ENCODE peak calls at places on chromosomes 4 and X, in six cellular contexts. One of them, this sample, is unnamed.

GRCh38 chr4:148103647-148104355 is 338.4 kb downstream of the NR3C2 start:
- DNase-seq in H1: no peak
- DNase-seq in mesendoderm: peak; percentile 50
- DNase-seq in mesenchymal stem cell: no peak
- DNase-seq in neuronal stem cell: no peak
- DNase-seq in IMR-90: peak; percentile 16
- DNase-seq in this sample: no peak

GRCh38 chrX:44306336-44306735 is 37.1 kb downstream of the EFHC2 start:
- DNase-seq in neuronal stem cell: no peak
- DNase-seq in IMR-90: peak; percentile 20
- DNase-seq in mesendoderm: no peak
- DNase-seq in H1: no peak
- DNase-seq in mesenchymal stem cell: no peak
- DNase-seq in this sample: peak; percentile 21

GRCh38 chr4:8558080-8558960 is 21.9 kb upstream of the GPR78 start:
- DNase-seq in neuronal stem cell: no peak
- DNase-seq in mesenchymal stem cell: no peak
- DNase-seq in mesendoderm: no peak
- DNase-seq in IMR-90: no peak
- DNase-seq in H1: no peak
- DNase-seq in this sample: peak; percentile 84

GRCh38 chrX:133590703-133591505 is 175.6 kb upstream of the GPC4 start:
- DNase-seq in IMR-90: no peak
- DNase-seq in neuronal stem cell: no peak
- DNase-seq in mesenchymal stem cell: no peak
- DNase-seq in H1: no peak
- DNase-seq in mesendoderm: no peak
- DNase-seq in this sample: no peak

GRCh38 chr4:157291071-157291470 is 70.5 kb downstream of the GRIA2 start:
- DNase-seq in mesendoderm: peak; percentile 10
- DNase-seq in mesenchymal stem cell: no peak
- DNase-seq in IMR-90: no peak
- DNase-seq in H1: no peak
- DNase-seq in neuronal stem cell: no peak
- DNase-seq in this sample: no peak

GRCh38 chrX:2370436-2370835 is 130.3 kb downstream of the DHRSX start:
- DNase-seq in mesendoderm: peak; percentile 69
- DNase-seq in mesenchymal stem cell: no peak
- DNase-seq in neuronal stem cell: no peak
- DNase-seq in H1: no peak
- DNase-seq in IMR-90: no peak
- DNase-seq in this sample: peak; percentile 18

GRCh38 chr4:77178560-77178959 is 21.6 kb downstream of the CCNG2 start:
- DNase-seq in H1: no peak
- DNase-seq in mesendoderm: no peak
- DNase-seq in neuronal stem cell: peak; percentile 42
- DNase-seq in mesenchymal stem cell: no peak
- DNase-seq in IMR-90: no peak
- DNase-seq in this sample: no peak

GRCh38 chr4:13982008-13982407 is 354.5 kb upstream of the BOD1L1 start:
- DNase-seq in H1: no peak
- DNase-seq in mesenchymal stem cell: no peak
- DNase-seq in IMR-90: no peak
- DNase-seq in mesendoderm: no peak
- DNase-seq in neuronal stem cell: no peak
- DNase-seq in this sample: no peak

GRCh38 chrX:38055170-38055847 is 49.0 kb downstream of the SYTL5 start:
- DNase-seq in H1: no peak
- DNase-seq in neuronal stem cell: no peak
- DNase-seq in mesenchymal stem cell: no peak
- DNase-seq in mesendoderm: no peak
- DNase-seq in IMR-90: peak; percentile 31
- DNase-seq in this sample: no peak

GRCh38 chr4:81030061-81030616 is 369 bp upstream of the BMP3 start:
- DNase-seq in IMR-90: no peak
- DNase-seq in H1: peak; percentile 44
- DNase-seq in neuronal stem cell: no peak
- DNase-seq in mesendoderm: peak; percentile 70
- DNase-seq in mesenchymal stem cell: no peak
- DNase-seq in this sample: no peak

GRCh38 chrX:136028383-136028984 is 43.2 kb downstream of the SLC9A6 start:
- DNase-seq in neuronal stem cell: peak; percentile 18
- DNase-seq in mesendoderm: peak; percentile 41
- DNase-seq in mesenchymal stem cell: peak; percentile 74
- DNase-seq in IMR-90: peak; percentile 74
- DNase-seq in H1: no peak
- DNase-seq in this sample: no peak

GRCh38 chr4:121705521-121705920 is 8.7 kb upstream of the ANXA5 start:
- DNase-seq in mesendoderm: no peak
- DNase-seq in IMR-90: no peak
- DNase-seq in H1: no peak
- DNase-seq in neuronal stem cell: no peak
- DNase-seq in mesenchymal stem cell: no peak
- DNase-seq in this sample: no peak

GRCh38 chr4:104494822-104495559 is at the start of gene CXXC4:
- DNase-seq in mesendoderm: peak; percentile 97
- DNase-seq in H1: peak; percentile 70
- DNase-seq in mesenchymal stem cell: peak; percentile 89
- DNase-seq in neuronal stem cell: peak; percentile 96
- DNase-seq in IMR-90: peak; percentile 10
- DNase-seq in this sample: peak; percentile 25

GRCh38 chr4:40334591-40335507 is at the start of gene CHRNA9:
- DNase-seq in mesendoderm: peak; percentile 67
- DNase-seq in IMR-90: no peak
- DNase-seq in mesenchymal stem cell: no peak
- DNase-seq in H1: peak; percentile 67
- DNase-seq in neuronal stem cell: peak; percentile 23
- DNase-seq in this sample: no peak
- H3K18ac ChIP-seq in mesendoderm: peak within 1 kb of the TSS; percentile 34
- H3K18ac ChIP-seq in IMR-90: no peak within 1 kb of the TSS
- H3K18ac ChIP-seq in mesenchymal stem cell: no peak within 1 kb of the TSS
- H3K18ac ChIP-seq in H1: peak within 1 kb of the TSS; percentile 33
- H3K18ac ChIP-seq in neuronal stem cell: no peak within 1 kb of the TSS
- H3K18ac ChIP-seq in this sample: no peak within 1 kb of the TSS

GRCh38 chrX:107626916-107627315 is 1.4 kb upstream of the PRPS1 start:
- DNase-seq in mesenchymal stem cell: no peak
- DNase-seq in IMR-90: no peak
- DNase-seq in mesendoderm: no peak
- DNase-seq in H1: no peak
- DNase-seq in neuronal stem cell: no peak
- DNase-seq in this sample: peak; percentile 27

GRCh38 chrX:107628662-107629532 is 587 bp downstream of the PRPS1 start:
- DNase-seq in IMR-90: peak; percentile 6
- DNase-seq in mesenchymal stem cell: peak; percentile 39
- DNase-seq in neuronal stem cell: no peak
- DNase-seq in H1: peak; percentile 48
- DNase-seq in mesendoderm: peak; percentile 59
- DNase-seq in this sample: peak; percentile 4

GRCh38 chrX:107629533-107629909 is 1.2 kb downstream of the PRPS1 start:
- DNase-seq in mesenchymal stem cell: peak; percentile 49
- DNase-seq in IMR-90: peak; percentile 36
- DNase-seq in mesendoderm: peak; percentile 58
- DNase-seq in H1: no peak
- DNase-seq in neuronal stem cell: no peak
- DNase-seq in this sample: peak; percentile 9

GRCh38 chrX:107626481-107626880 is 1.8 kb upstream of the PRPS1 start:
- DNase-seq in mesendoderm: no peak
- DNase-seq in IMR-90: no peak
- DNase-seq in mesenchymal stem cell: no peak
- DNase-seq in neuronal stem cell: no peak
- DNase-seq in H1: no peak
- DNase-seq in this sample: peak; percentile 8

GRCh38 chrX:107627792-107628661 is at the start of gene PRPS1:
- DNase-seq in H1: peak; percentile 77
- DNase-seq in IMR-90: peak; percentile 95
- DNase-seq in mesendoderm: peak; percentile 98
- DNase-seq in neuronal stem cell: peak; percentile 85
- DNase-seq in mesenchymal stem cell: peak; percentile 96
- DNase-seq in this sample: peak; percentile 85
- H2AK5ac ChIP-seq in H1: no peak within 1 kb of the TSS
- H2AK5ac ChIP-seq in IMR-90: no peak within 1 kb of the TSS
- H2AK5ac ChIP-seq in mesendoderm: no peak within 1 kb of the TSS
- H2AK5ac ChIP-seq in neuronal stem cell: no peak within 1 kb of the TSS
- H2AK5ac ChIP-seq in mesenchymal stem cell: no peak within 1 kb of the TSS
- H2AK5ac ChIP-seq in this sample: no peak within 1 kb of the TSS

GRCh38 chr4:113052379-113052951 is 3.0 kb downstream of the ANK2 start:
- DNase-seq in mesendoderm: no peak
- DNase-seq in H1: no peak
- DNase-seq in IMR-90: peak; percentile 11
- DNase-seq in neuronal stem cell: no peak
- DNase-seq in mesenchymal stem cell: peak; percentile 72
- DNase-seq in this sample: no peak

GRCh38 chr4:113050837-113051236 is 1.4 kb downstream of the ANK2 start:
- DNase-seq in IMR-90: no peak
- DNase-seq in H1: no peak
- DNase-seq in mesenchymal stem cell: no peak
- DNase-seq in neuronal stem cell: no peak
- DNase-seq in mesendoderm: no peak
- DNase-seq in this sample: no peak

GRCh38 chr4:113051361-113051760 is 1.9 kb downstream of the ANK2 start:
- DNase-seq in mesendoderm: no peak
- DNase-seq in IMR-90: no peak
- DNase-seq in H1: no peak
- DNase-seq in neuronal stem cell: no peak
- DNase-seq in mesenchymal stem cell: no peak
- DNase-seq in this sample: no peak

GRCh38 chr4:113050361-113050760 is 908 bp downstream of the ANK2 start:
- DNase-seq in mesenchymal stem cell: no peak
- DNase-seq in neuronal stem cell: no peak
- DNase-seq in IMR-90: no peak
- DNase-seq in H1: no peak
- DNase-seq in mesendoderm: peak; percentile 30
- DNase-seq in this sample: no peak

GRCh38 chr4:113049421-113050355 is at the start of gene ANK2:
- DNase-seq in mesendoderm: peak; percentile 96
- DNase-seq in H1: peak; percentile 67
- DNase-seq in IMR-90: no peak
- DNase-seq in mesenchymal stem cell: no peak
- DNase-seq in neuronal stem cell: peak; percentile 85
- DNase-seq in this sample: peak; percentile 29
- H3K4me3 ChIP-seq in mesendoderm: no peak within 1 kb of the TSS
- H3K4me3 ChIP-seq in H1: peak within 1 kb of the TSS; percentile 21
- H3K4me3 ChIP-seq in IMR-90: no peak within 1 kb of the TSS
- H3K4me3 ChIP-seq in mesenchymal stem cell: peak within 1 kb of the TSS; percentile 30
- H3K4me3 ChIP-seq in neuronal stem cell: peak within 1 kb of the TSS; percentile 72
- H3K4me3 ChIP-seq in this sample: no peak within 1 kb of the TSS

GRCh38 chrX:150899191-150899757 is 806 bp upstream of the CD99L2 start:
- DNase-seq in neuronal stem cell: no peak
- DNase-seq in mesenchymal stem cell: peak; percentile 29
- DNase-seq in IMR-90: peak; percentile 6
- DNase-seq in mesendoderm: peak; percentile 59
- DNase-seq in H1: no peak
- DNase-seq in this sample: peak; percentile 47
- H3K18ac ChIP-seq in neuronal stem cell: peak overlapping the region; percentile 89
- H3K18ac ChIP-seq in mesenchymal stem cell: peak overlapping the region; percentile 43
- H3K18ac ChIP-seq in IMR-90: no peak overlapping the region
- H3K18ac ChIP-seq in mesendoderm: peak overlapping the region; percentile 76
- H3K18ac ChIP-seq in H1: no peak overlapping the region
- H3K18ac ChIP-seq in this sample: no peak overlapping the region

GRCh38 chr4:94577136-94577535 is 125.4 kb downstream of the PDLIM5 start:
- DNase-seq in mesenchymal stem cell: peak; percentile 80
- DNase-seq in neuronal stem cell: peak; percentile 80
- DNase-seq in IMR-90: peak; percentile 67
- DNase-seq in mesendoderm: peak; percentile 95
- DNase-seq in H1: no peak
- DNase-seq in this sample: no peak
- H2AK5ac ChIP-seq in mesenchymal stem cell: no peak overlapping the region
- H2AK5ac ChIP-seq in neuronal stem cell: no peak overlapping the region
- H2AK5ac ChIP-seq in IMR-90: no peak overlapping the region
- H2AK5ac ChIP-seq in mesendoderm: no peak overlapping the region
- H2AK5ac ChIP-seq in H1: no peak overlapping the region
- H2AK5ac ChIP-seq in this sample: no peak overlapping the region